ENCODE peak calls at places on chromosomes 2 and 18, in four cellular contexts. Z is psoas muscle, Y is transverse colon, W is tibial nerve. N is an unnamed sample.

GRCh38 chr2:147425437-147426038 is 419.3 kb upstream of the ACVR2A start:
- DNase-seq in Z (no peak), Y (no peak), W (peak), N (no peak)

GRCh38 chr18:3494569-3494968 is 44.6 kb downstream of the TGIF1 start:
- DNase-seq in Y (no peak), W (no peak), Z (no peak), N (no peak)

GRCh38 chr2:128631698-128632490 is 313.2 kb upstream of the HS6ST1 start:
- DNase-seq in Z (no peak), Y (no peak), W (no peak), N (no peak)

GRCh38 chr2:52414596-52414995 is 1353.0 kb upstream of the CHAC2 start:
- DNase-seq in Y (no peak), Z (no peak), W (no peak), N (no peak)

GRCh38 chr2:10447300-10448207 is 573 bp downstream of the ODC1 start:
- DNase-seq in W (peak), Z (peak), Y (peak), N (peak)

GRCh38 chr2:117832905-117833613 is 18.6 kb downstream of the DDX18 start:
- DNase-seq in Z (no peak), W (no peak), Y (no peak), N (no peak)

GRCh38 chr18:77765468-77765867 is 515.8 kb downstream of the GALR1 start:
- DNase-seq in Z (no peak), Y (peak), W (peak), N (no peak)

GRCh38 chr2:221200184-221200839 is 371.8 kb downstream of the EPHA4 start:
- DNase-seq in Y (no peak), Z (no peak), W (no peak), N (no peak)

GRCh38 chr18:76446321-76446720 is 48.7 kb downstream of the ZNF516 start:
- DNase-seq in Z (no peak), W (no peak), Y (no peak), N (no peak)

GRCh38 chr18:10514621-10515020 is 11.2 kb upstream of the NAPG start:
- DNase-seq in W (no peak), Y (no peak), Z (no peak), N (no peak)

GRCh38 chr2:187922841-187923240 is 368.6 kb upstream of the TFPI start:
- DNase-seq in W (no peak), Z (no peak), Y (no peak), N (no peak)

GRCh38 chr18:27261769-27262549 is 76.9 kb upstream of the CHST9 start:
- DNase-seq in W (no peak), Z (no peak), Y (no peak), N (no peak)
- H3K4me3 ChIP-seq in W (no peak), Z (no peak), Y (no peak), N (no peak)

DNA sequence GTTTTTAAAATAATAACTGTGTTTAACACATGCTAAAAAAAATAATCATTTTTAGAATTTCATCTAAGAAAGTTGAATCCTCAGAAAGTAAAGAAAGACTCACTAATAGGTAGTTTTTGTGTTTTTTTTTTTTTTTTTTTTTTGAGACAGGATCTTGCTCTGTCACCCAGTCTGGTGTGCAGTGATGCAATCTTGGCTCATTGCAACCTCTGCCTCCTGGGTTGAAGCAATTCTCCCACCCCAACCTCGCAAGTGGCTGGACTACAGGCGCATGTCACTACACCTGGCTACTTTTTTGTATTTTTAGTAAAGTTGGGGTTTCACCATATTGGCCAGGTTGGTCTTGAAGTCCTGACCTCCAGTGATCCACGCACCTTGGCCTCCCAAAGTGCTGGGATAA is 7.1 kb downstream of the CKAP2L start:
- DNase-seq in Z (no peak), Y (no peak), W (no peak), N (no peak)
- H3K27ac ChIP-seq in Z (no peak), Y (no peak), W (no peak), N (no peak)

DNA sequence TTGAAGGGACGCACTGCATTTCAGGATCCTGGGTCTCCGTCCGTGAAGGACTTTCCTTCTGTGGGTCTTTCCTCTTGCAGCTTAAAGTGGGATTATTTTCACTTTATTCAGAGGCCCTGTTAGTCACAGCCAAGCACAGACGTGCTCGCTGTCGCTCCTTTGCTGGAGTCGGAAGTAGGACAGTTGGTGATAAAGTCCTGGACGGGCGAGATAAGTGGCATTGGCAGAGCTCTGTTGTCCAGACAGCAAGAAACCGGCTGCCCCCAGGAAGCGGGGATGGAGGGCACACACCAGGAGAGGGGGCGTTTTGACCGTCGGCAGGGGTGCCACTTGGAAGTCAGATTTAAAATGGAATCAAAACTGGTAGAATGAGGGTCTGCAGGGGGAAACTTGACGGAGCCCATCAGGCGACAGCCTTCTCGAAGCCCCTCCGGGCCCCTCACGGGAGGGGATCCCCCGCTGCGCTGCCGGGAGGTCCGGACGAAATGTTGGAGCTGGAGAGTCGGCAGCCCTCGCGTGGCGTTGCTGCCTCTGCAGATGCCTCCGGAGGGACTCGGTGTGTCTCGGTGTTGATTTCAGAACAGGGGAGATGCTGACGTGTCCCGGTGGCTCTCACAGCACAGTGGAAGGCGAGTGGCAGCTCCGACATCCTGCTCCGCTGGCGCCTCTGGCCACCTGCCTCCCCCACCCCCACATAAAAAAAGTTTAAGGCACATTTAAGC is 124.2 kb downstream of the NFATC1 start:
- DNase-seq in Y (no peak), W (no peak), Z (no peak), N (no peak)
- H3K4me3 ChIP-seq in Y (no peak), W (no peak), Z (no peak), N (peak)

GRCh38 chr2:186560254-186560653 is 29.6 kb upstream of the ITGAV start:
- DNase-seq in Z (no peak), W (no peak), Y (no peak), N (no peak)
- H3K27ac ChIP-seq in Z (no peak), W (no peak), Y (no peak), N (no peak)

DNA sequence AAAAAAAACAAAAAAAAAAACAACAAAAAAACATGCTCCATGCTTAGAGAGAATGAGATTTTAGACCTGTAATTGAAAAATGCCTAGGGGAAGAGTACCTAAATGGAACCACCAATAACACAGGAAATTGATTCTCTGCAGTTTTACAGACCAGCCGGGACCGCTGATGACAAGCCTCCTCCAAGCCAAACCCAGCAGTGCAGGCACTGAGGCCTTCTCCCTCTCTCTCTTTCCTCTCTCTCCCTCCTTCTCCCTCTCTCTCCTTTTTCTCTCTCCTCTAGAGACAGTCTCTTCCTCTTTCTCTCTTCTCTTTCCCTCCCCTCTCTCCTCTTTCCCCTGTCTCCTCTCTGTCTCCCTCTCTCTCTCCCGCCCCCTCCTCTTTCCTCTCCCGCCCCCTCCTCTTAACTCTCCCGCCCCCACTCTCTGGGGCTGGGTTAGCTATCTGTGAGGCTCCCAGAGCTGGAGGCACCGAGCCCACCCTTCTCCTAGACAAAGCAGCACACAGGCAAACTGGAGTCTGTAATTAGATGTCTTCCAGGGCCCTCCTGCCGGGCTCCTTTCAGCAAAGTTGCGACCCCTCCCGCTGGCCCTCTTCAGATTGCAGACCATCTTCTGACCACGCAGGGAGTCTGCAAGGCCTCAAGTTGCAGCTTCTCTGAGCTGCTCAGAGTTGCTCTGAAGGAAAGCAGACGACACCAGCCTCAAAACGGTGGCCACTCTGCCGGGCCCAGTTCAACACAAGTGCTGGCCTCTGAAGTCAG is 228.7 kb upstream of the COPS8 start:
- DNase-seq in Y (no peak), Z (no peak), W (no peak), N (no peak)
- H3K4me3 ChIP-seq in Y (no peak), Z (no peak), W (no peak), N (no peak)

DNA sequence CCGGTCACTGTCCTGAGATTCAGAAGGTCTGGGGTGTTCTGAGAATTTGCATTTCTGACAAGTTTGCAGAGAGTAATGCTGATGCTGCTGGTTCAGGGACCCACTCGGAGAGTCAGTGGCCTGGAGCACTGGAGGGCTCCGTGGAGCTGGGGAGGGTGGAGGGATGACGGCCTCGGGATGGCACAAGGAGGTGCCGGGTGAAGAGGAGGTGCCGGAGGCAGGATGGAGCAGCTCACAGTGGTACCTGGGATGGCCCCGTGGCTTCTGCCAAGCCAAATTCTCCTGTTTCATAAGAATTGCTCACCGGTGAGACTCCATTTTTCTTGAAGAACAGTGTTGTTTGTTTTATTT is 252.9 kb downstream of the LDLRAD4 start:
- DNase-seq in W (no peak), Z (no peak), Y (no peak), N (no peak)
- H3K27ac ChIP-seq in W (peak), Z (no peak), Y (no peak), N (peak)

GRCh38 chr2:3146175-3146574 is 231.4 kb downstream of the EIPR1 start:
- DNase-seq in Y (no peak), Z (no peak), W (no peak), N (no peak)
- H3K4me3 ChIP-seq in Y (no peak), Z (no peak), W (no peak), N (no peak)

GRCh38 chr2:43400508-43400907 is 174.1 kb upstream of the ZFP36L2 start:
- DNase-seq in W (no peak), Z (no peak), Y (no peak), N (no peak)

GRCh38 chr2:43402452-43402937 is 176.1 kb upstream of the ZFP36L2 start:
- DNase-seq in Z (no peak), W (no peak), Y (no peak), N (no peak)

GRCh38 chr2:43399098-43399497 is 172.7 kb upstream of the ZFP36L2 start:
- DNase-seq in W (no peak), Y (no peak), Z (no peak), N (no peak)

GRCh38 chr2:43399515-43400245 is 173.3 kb upstream of the ZFP36L2 start:
- DNase-seq in W (no peak), Y (no peak), Z (no peak), N (no peak)

DNA sequence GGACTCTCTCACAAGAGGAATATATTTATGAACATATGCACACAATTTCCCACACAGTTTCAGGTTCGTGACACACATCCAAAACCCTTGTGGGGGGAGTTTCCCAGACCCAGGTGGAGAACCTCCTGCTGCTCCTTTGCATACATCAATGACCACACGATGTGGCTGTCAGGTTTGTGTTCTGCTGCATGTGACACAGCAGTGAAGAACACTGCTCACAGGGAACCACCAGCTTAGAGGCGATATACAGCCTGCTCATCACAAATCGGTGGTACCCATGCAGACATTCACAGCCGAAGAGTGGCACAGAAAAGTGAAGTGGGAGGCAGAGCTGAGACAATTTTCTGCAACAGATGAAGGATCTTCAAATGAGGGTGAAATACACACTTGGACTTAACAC is 175.6 kb upstream of the ZFP36L2 start:
- DNase-seq in W (no peak), Y (peak), Z (no peak), N (no peak)
- H3K27ac ChIP-seq in W (no peak), Y (no peak), Z (no peak), N (no peak)

GRCh38 chr2:172000696-172001361 is 1.1 kb downstream of the METAP1D start:
- DNase-seq in Y (no peak), Z (no peak), W (no peak), N (no peak)
- H3K4me3 ChIP-seq in Y (no peak), Z (peak), W (no peak), N (no peak)